ENCODE peak calls at places on chromosome 3, in ten cellular contexts. One of them, this sample, is unnamed.
A peak's percentile ranks its signal among the peaks of the same experiment; 100 is the strongest.

GRCh38 chr3:102091358-102091757 is 242.0 kb downstream of the NFKBIZ start:
- DNase-seq in astrocyte of the spinal cord: no peak
- DNase-seq in spleen: no peak
- DNase-seq in adipocyte: no peak
- DNase-seq in fibroblast of villous mesenchyme: no peak
- DNase-seq in right cardiac atrium: no peak
- DNase-seq in HCT116: no peak
- DNase-seq in GM06990: no peak
- DNase-seq in epithelial cell of esophagus: no peak
- DNase-seq in brain microvascular endothelial cell: no peak
- DNase-seq in this sample: no peak

GRCh38 chr3:171168086-171168485 is 141.6 kb upstream of the SLC2A2 start:
- DNase-seq in epithelial cell of esophagus: peak; percentile 46
- DNase-seq in adipocyte: peak; percentile 35
- DNase-seq in spleen: no peak
- DNase-seq in astrocyte of the spinal cord: peak; percentile 50
- DNase-seq in right cardiac atrium: no peak
- DNase-seq in GM06990: no peak
- DNase-seq in brain microvascular endothelial cell: peak; percentile 10
- DNase-seq in fibroblast of villous mesenchyme: peak; percentile 31
- DNase-seq in HCT116: no peak
- DNase-seq in this sample: no peak

GRCh38 chr3:173826901-173827609 is 429.5 kb downstream of the NLGN1 start:
- DNase-seq in adipocyte: peak; percentile 19
- DNase-seq in brain microvascular endothelial cell: peak; percentile 38
- DNase-seq in HCT116: no peak
- DNase-seq in fibroblast of villous mesenchyme: no peak
- DNase-seq in right cardiac atrium: no peak
- DNase-seq in spleen: no peak
- DNase-seq in GM06990: no peak
- DNase-seq in astrocyte of the spinal cord: peak; percentile 81
- DNase-seq in epithelial cell of esophagus: no peak
- DNase-seq in this sample: no peak

GRCh38 chr3:86961297-86961696 is 29.7 kb downstream of the VGLL3 start:
- DNase-seq in astrocyte of the spinal cord: no peak
- DNase-seq in spleen: no peak
- DNase-seq in adipocyte: no peak
- DNase-seq in right cardiac atrium: no peak
- DNase-seq in epithelial cell of esophagus: no peak
- DNase-seq in fibroblast of villous mesenchyme: no peak
- DNase-seq in GM06990: no peak
- DNase-seq in brain microvascular endothelial cell: no peak
- DNase-seq in HCT116: no peak
- DNase-seq in this sample: no peak

GRCh38 chr3:66453525-66454463 is 47.0 kb downstream of the LRIG1 start:
- DNase-seq in HCT116: no peak
- DNase-seq in astrocyte of the spinal cord: no peak
- DNase-seq in epithelial cell of esophagus: no peak
- DNase-seq in brain microvascular endothelial cell: no peak
- DNase-seq in adipocyte: no peak
- DNase-seq in GM06990: no peak
- DNase-seq in spleen: no peak
- DNase-seq in fibroblast of villous mesenchyme: no peak
- DNase-seq in right cardiac atrium: no peak
- DNase-seq in this sample: no peak

GRCh38 chr3:134331811-134332199 is 42.4 kb downstream of the AMOTL2 start:
- DNase-seq in epithelial cell of esophagus: no peak
- DNase-seq in spleen: no peak
- DNase-seq in fibroblast of villous mesenchyme: no peak
- DNase-seq in HCT116: no peak
- DNase-seq in brain microvascular endothelial cell: no peak
- DNase-seq in right cardiac atrium: no peak
- DNase-seq in GM06990: no peak
- DNase-seq in adipocyte: peak; percentile 65
- DNase-seq in astrocyte of the spinal cord: no peak
- DNase-seq in this sample: no peak

GRCh38 chr3:185796431-185797107 is 28.3 kb downstream of the IGF2BP2 start:
- DNase-seq in GM06990: no peak
- DNase-seq in fibroblast of villous mesenchyme: peak; percentile 44
- DNase-seq in spleen: no peak
- DNase-seq in brain microvascular endothelial cell: peak; percentile 71
- DNase-seq in astrocyte of the spinal cord: peak; percentile 80
- DNase-seq in epithelial cell of esophagus: peak; percentile 97
- DNase-seq in HCT116: peak; percentile 97
- DNase-seq in right cardiac atrium: no peak
- DNase-seq in adipocyte: peak; percentile 45
- DNase-seq in this sample: no peak

GRCh38 chr3:132315851-132316250 is 1.4 kb upstream of the ACP3 start:
- DNase-seq in HCT116: no peak
- DNase-seq in right cardiac atrium: no peak
- DNase-seq in epithelial cell of esophagus: no peak
- DNase-seq in GM06990: no peak
- DNase-seq in spleen: no peak
- DNase-seq in brain microvascular endothelial cell: no peak
- DNase-seq in adipocyte: no peak
- DNase-seq in astrocyte of the spinal cord: no peak
- DNase-seq in fibroblast of villous mesenchyme: no peak
- DNase-seq in this sample: no peak

GRCh38 chr3:46733026-46733800 is 15.5 kb upstream of the PRSS50 start:
- DNase-seq in epithelial cell of esophagus: peak; percentile 9
- DNase-seq in right cardiac atrium: no peak
- DNase-seq in GM06990: no peak
- DNase-seq in fibroblast of villous mesenchyme: peak; percentile 3
- DNase-seq in adipocyte: no peak
- DNase-seq in astrocyte of the spinal cord: no peak
- DNase-seq in brain microvascular endothelial cell: no peak
- DNase-seq in HCT116: no peak
- DNase-seq in spleen: peak; percentile 32
- DNase-seq in this sample: no peak

GRCh38 chr3:51703026-51703775 is 3.7 kb upstream of the GRM2 start:
- DNase-seq in spleen: peak; percentile 47
- DNase-seq in fibroblast of villous mesenchyme: no peak
- DNase-seq in right cardiac atrium: peak; percentile 0
- DNase-seq in GM06990: no peak
- DNase-seq in HCT116: no peak
- DNase-seq in adipocyte: no peak
- DNase-seq in epithelial cell of esophagus: no peak
- DNase-seq in brain microvascular endothelial cell: no peak
- DNase-seq in astrocyte of the spinal cord: no peak
- DNase-seq in this sample: no peak

GRCh38 chr3:171446801-171447578 is 13.2 kb downstream of the TNIK start:
- DNase-seq in brain microvascular endothelial cell: peak; percentile 48
- DNase-seq in spleen: no peak
- DNase-seq in HCT116: peak; percentile 84
- DNase-seq in fibroblast of villous mesenchyme: peak; percentile 82
- DNase-seq in epithelial cell of esophagus: peak; percentile 37
- DNase-seq in astrocyte of the spinal cord: peak; percentile 71
- DNase-seq in adipocyte: no peak
- DNase-seq in right cardiac atrium: no peak
- DNase-seq in GM06990: no peak
- DNase-seq in this sample: no peak

GRCh38 chr3:174440350-174440716 is 418.8 kb upstream of the NAALADL2 start:
- DNase-seq in brain microvascular endothelial cell: no peak
- DNase-seq in spleen: no peak
- DNase-seq in epithelial cell of esophagus: peak; percentile 51
- DNase-seq in GM06990: no peak
- DNase-seq in right cardiac atrium: peak; percentile 41
- DNase-seq in fibroblast of villous mesenchyme: peak; percentile 72
- DNase-seq in astrocyte of the spinal cord: peak; percentile 86
- DNase-seq in HCT116: no peak
- DNase-seq in adipocyte: peak; percentile 78
- DNase-seq in this sample: no peak

GRCh38 chr3:126449621-126450051 is 26.1 kb downstream of the ZXDC start:
- DNase-seq in spleen: peak; percentile 57
- DNase-seq in GM06990: no peak
- DNase-seq in adipocyte: no peak
- DNase-seq in epithelial cell of esophagus: no peak
- DNase-seq in right cardiac atrium: no peak
- DNase-seq in HCT116: no peak
- DNase-seq in brain microvascular endothelial cell: no peak
- DNase-seq in astrocyte of the spinal cord: no peak
- DNase-seq in fibroblast of villous mesenchyme: no peak
- DNase-seq in this sample: no peak

DNA sequence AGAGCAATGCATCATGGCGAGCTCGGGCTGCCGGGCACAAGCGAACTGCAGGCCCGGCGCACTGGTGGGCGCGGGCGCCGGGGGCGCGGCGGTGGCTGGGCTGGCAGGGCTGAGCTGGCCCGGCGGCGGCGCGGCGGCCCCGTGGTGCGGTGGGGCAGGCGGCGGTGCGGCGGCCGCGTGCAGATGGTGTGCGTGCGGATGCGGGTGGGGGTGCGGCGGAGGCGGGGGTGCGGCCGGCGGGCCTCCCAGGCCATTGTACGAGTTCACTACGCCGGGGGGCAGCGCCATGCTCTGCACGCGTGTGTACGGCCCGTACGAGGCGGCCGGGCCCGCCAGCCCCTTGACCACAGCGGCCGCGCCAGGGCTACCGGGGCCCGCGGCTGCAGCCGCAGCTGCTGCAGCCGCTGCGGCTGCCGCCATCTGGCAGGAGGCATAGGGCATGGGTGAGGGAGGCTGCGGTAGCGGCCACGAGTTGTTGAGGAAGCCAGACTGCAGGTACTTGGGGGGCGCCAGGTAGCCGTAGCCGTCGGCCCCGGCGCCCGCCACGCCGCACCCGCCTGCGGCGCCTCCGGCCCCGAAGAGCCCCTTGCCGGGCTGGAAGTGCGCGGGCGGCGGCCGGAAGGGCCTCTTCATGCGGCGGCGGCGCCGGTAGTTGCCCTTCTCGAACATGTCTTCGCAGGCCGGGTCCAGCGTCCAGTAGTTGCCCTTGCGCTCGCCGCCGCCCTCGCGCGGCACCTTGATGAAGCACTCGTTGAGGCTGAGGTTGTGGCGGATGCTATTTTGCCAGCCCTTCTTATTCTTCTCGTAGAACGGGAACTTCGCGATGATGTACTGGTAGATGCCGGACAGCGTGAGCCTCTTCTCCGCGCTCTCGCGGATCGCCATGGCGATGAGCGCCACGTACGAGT is 1.0 kb downstream of the FOXL2 start:
- DNase-seq in HCT116: no peak
- DNase-seq in adipocyte: peak; percentile 34
- DNase-seq in spleen: peak; percentile 75
- DNase-seq in brain microvascular endothelial cell: no peak
- DNase-seq in fibroblast of villous mesenchyme: peak; percentile 53
- DNase-seq in right cardiac atrium: no peak
- DNase-seq in epithelial cell of esophagus: peak; percentile 66
- DNase-seq in astrocyte of the spinal cord: peak; percentile 26
- DNase-seq in GM06990: no peak
- DNase-seq in this sample: no peak
- H3K4me3 ChIP-seq in HCT116: no peak overlapping the region
- H3K4me3 ChIP-seq in adipocyte: peak overlapping the region; percentile 45
- H3K4me3 ChIP-seq in spleen: peak overlapping the region; percentile 41
- H3K4me3 ChIP-seq in brain microvascular endothelial cell: peak overlapping the region; percentile 46
- H3K4me3 ChIP-seq in fibroblast of villous mesenchyme: peak overlapping the region; percentile 60
- H3K4me3 ChIP-seq in right cardiac atrium: peak overlapping the region; percentile 46
- H3K4me3 ChIP-seq in epithelial cell of esophagus: peak overlapping the region; percentile 33
- H3K4me3 ChIP-seq in astrocyte of the spinal cord: peak overlapping the region; percentile 46
- H3K4me3 ChIP-seq in GM06990: peak overlapping the region; percentile 9
- H3K4me3 ChIP-seq in this sample: no peak overlapping the region

DNA sequence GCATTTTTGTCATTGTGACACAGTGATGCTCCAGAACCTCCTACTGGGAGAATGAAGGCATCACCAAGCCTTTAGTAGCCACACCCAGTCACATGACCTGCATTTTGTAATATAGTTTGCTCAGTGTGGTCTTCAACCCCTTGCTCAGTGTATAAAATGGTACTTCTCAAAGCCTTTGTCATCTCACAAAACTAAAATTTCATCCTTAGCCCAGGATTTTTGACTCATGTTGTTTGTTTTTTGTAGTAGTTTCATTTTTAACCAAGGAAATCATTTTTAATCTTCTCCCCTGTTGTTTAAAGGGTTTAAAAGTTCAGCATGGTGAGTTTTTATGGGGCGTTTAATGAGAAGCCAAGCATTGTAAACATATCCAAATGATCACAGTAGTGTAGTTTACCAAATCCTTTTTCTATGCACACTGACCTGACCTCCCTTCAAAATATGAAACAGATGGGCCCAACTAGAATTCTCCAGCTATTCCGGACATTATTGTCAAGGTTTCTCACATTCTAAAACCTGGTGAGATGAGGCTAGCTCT is 123.5 kb upstream of the IL12A start:
- DNase-seq in GM06990: no peak
- DNase-seq in spleen: no peak
- DNase-seq in epithelial cell of esophagus: no peak
- DNase-seq in right cardiac atrium: no peak
- DNase-seq in adipocyte: peak; percentile 73
- DNase-seq in fibroblast of villous mesenchyme: peak; percentile 87
- DNase-seq in HCT116: no peak
- DNase-seq in brain microvascular endothelial cell: peak; percentile 43
- DNase-seq in astrocyte of the spinal cord: peak; percentile 53
- DNase-seq in this sample: no peak
- H3K4me3 ChIP-seq in GM06990: no peak overlapping the region
- H3K4me3 ChIP-seq in spleen: no peak overlapping the region
- H3K4me3 ChIP-seq in epithelial cell of esophagus: no peak overlapping the region
- H3K4me3 ChIP-seq in right cardiac atrium: no peak overlapping the region
- H3K4me3 ChIP-seq in adipocyte: peak overlapping the region; percentile 29
- H3K4me3 ChIP-seq in fibroblast of villous mesenchyme: no peak overlapping the region
- H3K4me3 ChIP-seq in HCT116: no peak overlapping the region
- H3K4me3 ChIP-seq in brain microvascular endothelial cell: no peak overlapping the region
- H3K4me3 ChIP-seq in astrocyte of the spinal cord: no peak overlapping the region
- H3K4me3 ChIP-seq in this sample: no peak overlapping the region

DNA sequence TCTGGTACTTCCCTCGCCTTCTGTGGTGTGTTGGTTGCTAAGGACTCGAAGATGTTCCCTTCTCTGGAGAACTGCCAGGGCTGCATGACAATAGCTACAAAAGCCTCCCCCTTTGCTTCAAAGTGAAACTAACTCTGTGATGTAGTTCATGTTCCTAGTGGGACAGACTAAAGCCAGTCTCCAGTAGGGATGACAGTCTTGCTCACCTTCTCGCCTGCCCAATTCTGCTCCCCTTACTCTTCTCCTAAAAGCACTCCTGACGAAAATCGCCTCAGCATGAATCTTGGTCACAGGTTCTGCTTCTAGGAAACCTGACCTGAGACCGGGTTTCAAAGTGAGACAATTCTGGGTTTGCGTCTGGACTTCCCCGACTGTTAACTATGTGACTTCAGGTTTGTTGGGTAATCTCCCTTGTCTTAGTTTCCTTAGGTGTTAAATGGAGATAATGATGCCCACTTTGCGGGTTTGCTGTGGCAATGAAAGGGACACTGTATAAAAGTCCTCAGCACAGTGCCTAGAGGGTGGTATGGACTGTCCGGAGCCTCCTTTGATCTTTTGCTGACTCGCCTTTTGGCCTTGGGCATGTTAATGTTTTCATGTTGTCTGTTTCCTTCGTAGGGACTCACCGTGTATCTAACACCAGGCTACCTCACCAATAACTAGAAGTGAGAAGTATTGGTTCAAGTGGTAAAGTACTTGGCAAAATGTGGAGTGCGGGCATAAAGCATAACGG is 24.9 kb upstream of the THRB start:
- DNase-seq in adipocyte: no peak
- DNase-seq in fibroblast of villous mesenchyme: no peak
- DNase-seq in spleen: no peak
- DNase-seq in right cardiac atrium: peak; percentile 24
- DNase-seq in HCT116: no peak
- DNase-seq in astrocyte of the spinal cord: no peak
- DNase-seq in brain microvascular endothelial cell: no peak
- DNase-seq in epithelial cell of esophagus: no peak
- DNase-seq in GM06990: no peak
- DNase-seq in this sample: no peak
- H3K4me3 ChIP-seq in adipocyte: no peak overlapping the region
- H3K4me3 ChIP-seq in fibroblast of villous mesenchyme: no peak overlapping the region
- H3K4me3 ChIP-seq in spleen: no peak overlapping the region
- H3K4me3 ChIP-seq in right cardiac atrium: no peak overlapping the region
- H3K4me3 ChIP-seq in HCT116: no peak overlapping the region
- H3K4me3 ChIP-seq in astrocyte of the spinal cord: no peak overlapping the region
- H3K4me3 ChIP-seq in brain microvascular endothelial cell: no peak overlapping the region
- H3K4me3 ChIP-seq in epithelial cell of esophagus: no peak overlapping the region
- H3K4me3 ChIP-seq in GM06990: no peak overlapping the region
- H3K4me3 ChIP-seq in this sample: no peak overlapping the region

GRCh38 chr3:177445591-177445990 is 248.3 kb upstream of the TBL1XR1 start:
- DNase-seq in fibroblast of villous mesenchyme: no peak
- DNase-seq in spleen: no peak
- DNase-seq in HCT116: no peak
- DNase-seq in GM06990: no peak
- DNase-seq in epithelial cell of esophagus: no peak
- DNase-seq in right cardiac atrium: no peak
- DNase-seq in brain microvascular endothelial cell: no peak
- DNase-seq in astrocyte of the spinal cord: no peak
- DNase-seq in adipocyte: no peak
- DNase-seq in this sample: no peak
- H3K4me3 ChIP-seq in fibroblast of villous mesenchyme: no peak overlapping the region
- H3K4me3 ChIP-seq in spleen: no peak overlapping the region
- H3K4me3 ChIP-seq in HCT116: no peak overlapping the region
- H3K4me3 ChIP-seq in GM06990: no peak overlapping the region
- H3K4me3 ChIP-seq in epithelial cell of esophagus: no peak overlapping the region
- H3K4me3 ChIP-seq in right cardiac atrium: no peak overlapping the region
- H3K4me3 ChIP-seq in brain microvascular endothelial cell: no peak overlapping the region
- H3K4me3 ChIP-seq in astrocyte of the spinal cord: no peak overlapping the region
- H3K4me3 ChIP-seq in adipocyte: no peak overlapping the region
- H3K4me3 ChIP-seq in this sample: no peak overlapping the region